ENCODE peak calls at places on chromosome 11, in four cellular contexts. R is pancreas, N is prostate gland, P is MM.1S. J is an unnamed sample.

GRCh38 chr11:118247041-118247440 is 5.1 kb downstream of the MPZL3 start:
- DNase-seq in R (no peak), N (no peak), P (no peak), J (no peak)

GRCh38 chr11:9138612-9139579 is 47.5 kb upstream of the SCUBE2 start:
- DNase-seq in R (peak), N (peak), P (no peak), J (no peak)

GRCh38 chr11:1826552-1827094 is 8.2 kb upstream of the SYT8 start:
- DNase-seq in R (peak), N (no peak), P (no peak), J (no peak)

GRCh38 chr11:124115782-124116616 is 749 bp downstream of the VWA5A start:
- DNase-seq in R (peak), N (no peak), P (no peak), J (no peak)

GRCh38 chr11:19919050-19919561 is 206.5 kb downstream of the NAV2 start:
- DNase-seq in R (peak), N (no peak), P (no peak), J (no peak)

GRCh38 chr11:95498731-95499396 is 267.9 kb upstream of the SESN3 start:
- DNase-seq in R (no peak), N (no peak), P (no peak), J (no peak)

GRCh38 chr11:32366671-32367070 is 68.7 kb downstream of the WT1 start:
- DNase-seq in R (no peak), N (no peak), P (no peak), J (no peak)

GRCh38 chr11:125600663-125601062 is 8.0 kb downstream of the STT3A start:
- DNase-seq in R (no peak), N (no peak), P (no peak), J (no peak)

GRCh38 chr11:71120346-71120963 is 131.9 kb downstream of the SHANK2 start:
- DNase-seq in R (peak), N (peak), P (no peak), J (no peak)

GRCh38 chr11:19963697-19964340 is 196.5 kb downstream of the DBX1 start:
- DNase-seq in R (no peak), N (no peak), P (no peak), J (no peak)

GRCh38 chr11:118194835-118195627 is 18.6 kb upstream of the SCN2B start:
- DNase-seq in R (peak), N (peak), P (no peak), J (no peak)

GRCh38 chr11:114942207-114942606 is 263.9 kb downstream of the NXPE2 start:
- DNase-seq in R (no peak), N (no peak), P (no peak), J (no peak)

GRCh38 chr11:28736256-28736655 is 628.1 kb downstream of the METTL15 start:
- DNase-seq in R (no peak), N (no peak), P (no peak), J (no peak)

GRCh38 chr11:61254403-61255025 is 13.5 kb downstream of the PGA5 start:
- DNase-seq in R (peak), N (peak), P (peak), J (peak)

GRCh38 chr11:69634590-69634989 is 6.4 kb upstream of the CCND1 start:
- DNase-seq in R (no peak), N (no peak), P (no peak), J (no peak)

DNA sequence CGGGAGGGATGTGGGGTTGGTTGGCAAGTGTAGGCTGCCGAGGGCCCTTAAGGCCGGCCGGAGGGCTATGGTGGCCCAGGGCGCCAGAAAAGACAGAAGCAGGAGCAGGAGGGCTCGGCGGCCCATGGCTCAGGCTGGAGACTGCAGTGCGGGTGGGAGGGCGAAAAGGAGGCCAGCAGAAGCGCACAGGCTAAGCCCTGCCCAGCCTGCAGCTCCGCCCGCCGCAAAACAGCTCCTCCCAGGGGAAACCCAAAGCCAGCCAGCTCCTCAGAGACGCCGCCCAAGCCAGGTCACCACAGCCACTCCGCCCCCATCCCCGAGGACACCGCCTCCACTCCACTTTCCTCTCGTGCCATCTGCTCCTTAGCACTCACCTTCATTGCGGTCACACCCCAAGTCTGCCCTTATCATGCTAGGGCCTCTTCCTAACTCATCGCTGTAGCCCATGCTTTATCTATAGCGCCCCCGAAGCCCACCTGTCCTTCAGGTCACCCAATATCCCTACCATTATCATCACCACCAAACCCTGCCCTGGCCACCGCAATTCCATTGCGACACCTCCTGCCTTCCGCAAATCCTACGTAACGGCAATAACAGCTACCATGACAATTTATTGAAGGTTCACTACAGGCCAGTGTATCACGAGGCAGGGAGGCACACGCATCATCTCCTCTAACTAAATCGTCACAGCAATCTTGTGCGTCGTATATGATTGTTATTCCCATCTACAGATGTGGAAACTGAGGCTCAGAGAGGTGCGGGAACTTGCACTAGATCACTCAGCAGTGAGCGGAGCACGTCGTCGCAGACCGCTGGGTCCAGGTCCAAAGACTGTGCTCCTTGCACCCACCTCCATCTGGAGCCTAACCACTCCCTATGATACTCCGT is at the start of gene PRCP:
- DNase-seq in R (peak), N (peak), P (peak), J (peak)
- TF ChIP-seq CTCF in R (no peak), N (no peak), P (no peak), J (no peak)

GRCh38 chr11:68402355-68403031 is 58.1 kb upstream of the PPP6R3 start:
- DNase-seq in R (no peak), N (no peak), P (no peak), J (no peak)
- TF ChIP-seq CTCF in R (no peak), N (no peak), P (no peak), J (no peak)

DNA sequence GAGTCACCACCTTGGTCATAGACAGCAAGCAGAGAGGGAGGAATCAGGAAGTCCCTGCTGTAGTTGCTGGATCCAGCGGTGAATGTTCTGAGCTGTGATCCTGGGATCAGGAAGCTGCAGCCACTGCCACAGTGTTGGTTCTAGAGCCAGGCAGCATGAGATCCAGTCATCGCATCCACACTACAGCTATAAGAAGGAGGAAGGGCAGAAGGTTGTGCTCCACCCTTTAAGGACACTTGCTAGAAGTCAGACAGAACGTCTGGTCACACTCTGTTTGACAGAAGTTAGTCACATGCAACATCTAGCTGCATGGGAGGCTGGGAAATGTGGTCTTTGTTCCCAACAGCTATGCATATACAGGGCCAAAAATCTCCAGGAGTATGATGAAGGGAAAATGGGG is 104.7 kb upstream of the OR4B1 start:
- DNase-seq in R (no peak), N (no peak), P (no peak), J (no peak)
- TF ChIP-seq CTCF in R (no peak), N (no peak), P (no peak), J (no peak)

DNA sequence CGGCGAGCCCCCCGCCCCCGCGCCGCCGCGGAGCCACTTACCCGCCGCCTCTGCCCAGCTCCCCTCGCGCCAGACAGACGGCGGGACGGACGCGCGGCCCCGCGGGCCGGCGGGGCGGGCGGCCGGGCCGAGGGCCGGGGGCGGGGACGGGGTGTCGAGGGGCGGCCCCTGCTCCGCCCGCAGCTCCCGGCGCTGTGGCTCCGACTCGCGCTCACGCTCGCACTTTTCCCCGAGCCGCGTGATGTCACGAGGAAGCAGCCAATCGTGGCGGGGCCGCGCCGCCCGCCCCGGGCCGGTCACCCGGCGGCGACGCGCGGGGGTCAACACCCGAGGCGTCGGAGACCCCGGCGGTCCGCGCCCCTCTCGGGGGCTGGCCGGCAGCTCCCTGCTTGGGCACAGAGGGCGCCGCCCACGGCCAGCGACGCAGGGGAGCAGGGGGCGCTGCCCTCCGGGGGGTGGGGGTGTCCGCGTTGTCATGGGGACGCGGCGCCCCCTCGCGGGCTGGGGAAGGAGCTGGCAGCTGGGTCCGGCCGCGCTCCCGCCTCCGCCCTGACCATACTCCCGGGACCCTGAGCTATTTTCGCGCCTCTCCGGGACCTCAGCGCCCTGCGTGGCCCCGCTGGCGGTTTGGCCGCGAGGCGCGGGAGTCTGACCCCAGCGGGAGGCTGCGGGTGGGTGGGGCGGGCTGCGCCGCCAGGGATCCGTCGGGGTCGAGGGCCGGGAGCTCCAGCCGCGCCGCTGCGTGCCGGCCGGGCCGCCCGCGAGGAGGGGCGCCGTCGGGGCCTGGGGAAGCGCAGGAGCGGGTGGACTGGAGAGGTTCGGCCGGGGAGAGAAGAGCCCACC is at the start of gene CHRM4:
- DNase-seq in R (no peak), N (no peak), P (no peak), J (peak)
- TF ChIP-seq CTCF in R (peak), N (peak), P (no peak), J (peak)

GRCh38 chr11:105861225-105861624 is 160.8 kb downstream of the MSANTD4 start:
- DNase-seq in R (no peak), N (no peak), P (no peak), J (no peak)
- TF ChIP-seq CTCF in R (no peak), N (no peak), P (peak), J (no peak)

GRCh38 chr11:18865951-18866350 is 73.3 kb downstream of the MRGPRX1 start:
- DNase-seq in R (no peak), N (no peak), P (no peak), J (no peak)
- TF ChIP-seq CTCF in R (no peak), N (no peak), P (no peak), J (no peak)

DNA sequence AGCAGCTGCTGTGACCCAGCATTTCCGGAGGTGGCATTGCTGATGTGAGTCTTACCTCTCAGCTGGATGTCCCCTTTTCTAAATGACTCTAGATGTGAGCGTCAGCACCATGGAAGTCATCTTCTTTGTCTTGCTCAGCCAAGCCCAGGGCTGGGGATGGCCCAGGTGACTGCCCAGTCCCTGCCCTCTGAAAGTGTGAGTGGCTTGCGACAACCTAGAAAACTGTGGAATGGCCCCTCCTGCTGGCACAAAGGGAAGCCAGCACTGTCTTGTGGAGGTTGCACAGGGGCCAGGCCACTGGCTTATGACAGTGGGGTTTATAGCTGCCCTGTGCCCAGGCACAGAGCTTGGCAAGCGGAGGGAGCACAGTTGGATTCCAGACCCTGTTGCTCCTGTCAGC is 6.2 kb downstream of the TUB start:
- DNase-seq in R (no peak), N (no peak), P (peak), J (no peak)
- TF ChIP-seq CTCF in R (no peak), N (no peak), P (peak), J (no peak)

GRCh38 chr11:11789735-11790369 is 51.9 kb upstream of the USP47 start:
- DNase-seq in R (no peak), N (no peak), P (no peak), J (no peak)
- TF ChIP-seq CTCF in R (peak), N (peak), P (no peak), J (peak)

GRCh38 chr11:45233121-45233803 is 52.9 kb downstream of the SYT13 start:
- DNase-seq in R (peak), N (peak), P (peak), J (peak)

GRCh38 chr11:45232341-45233080 is 53.6 kb downstream of the SYT13 start:
- DNase-seq in R (no peak), N (no peak), P (no peak), J (no peak)

GRCh38 chr11:45234306-45235006 is 51.7 kb downstream of the SYT13 start:
- DNase-seq in R (no peak), N (no peak), P (no peak), J (no peak)

GRCh38 chr11:45237666-45238348 is 48.3 kb downstream of the SYT13 start:
- DNase-seq in R (no peak), N (no peak), P (no peak), J (no peak)

GRCh38 chr11:45233804-45234170 is 52.4 kb downstream of the SYT13 start:
- DNase-seq in R (no peak), N (no peak), P (no peak), J (no peak)
- TF ChIP-seq CTCF in R (no peak), N (no peak), P (no peak), J (no peak)